ENCODE peak calls at places on chromosomes 11 and 22, in four cellular contexts. X, B, P and N are unnamed samples.

GRCh38 chr11:36354221-36355003 is 58.3 kb downstream of the PRR5L start:
- DNase-seq in B (no peak), X (peak), P (no peak), N (peak)

GRCh38 chr11:44989831-44990566 is 39.3 kb upstream of the TP53I11 start:
- DNase-seq in P (peak), B (no peak), X (no peak), N (no peak)

GRCh38 chr11:26572770-26573402 is 823 bp upstream of the MUC15 start:
- DNase-seq in B (peak), P (no peak), X (no peak), N (peak)

GRCh38 chr11:134277176-134278001 is 1.2 kb downstream of the GLB1L3 start:
- DNase-seq in P (peak), B (no peak), X (no peak), N (peak)

GRCh38 chr11:32310218-32310601 is 125.1 kb downstream of the WT1 start:
- DNase-seq in X (no peak), P (no peak), B (no peak), N (no peak)

GRCh38 chr11:2933376-2934056 is 4.3 kb upstream of the PHLDA2 start:
- DNase-seq in X (peak), P (peak), B (no peak), N (peak)

GRCh38 chr22:38751422-38752346 is 4.1 kb downstream of the SUN2 start:
- DNase-seq in B (no peak), P (no peak), X (no peak), N (no peak)

GRCh38 chr22:39243443-39244072 is 1.2 kb downstream of the PDGFB start:
- DNase-seq in X (no peak), B (no peak), P (no peak), N (peak)

GRCh38 chr22:46535876-46536558 is 1.4 kb downstream of the CELSR1 start:
- DNase-seq in X (no peak), P (no peak), B (no peak), N (no peak)
- H4K8ac ChIP-seq in X (no peak), P (no peak), B (peak), N (no peak)

GRCh38 chr22:30390974-30391691 is 3.9 kb upstream of the RNF215 start:
- DNase-seq in X (peak), B (no peak), P (peak), N (peak)

GRCh38 chr22:30396871-30397655 is at the start of gene SEC14L2:
- DNase-seq in B (no peak), P (peak), X (peak), N (peak)

GRCh38 chr22:30393322-30393680 is 3.5 kb upstream of the SEC14L2 start:
- DNase-seq in X (no peak), P (no peak), B (no peak), N (no peak)

GRCh38 chr22:30392661-30393321 is 4.0 kb upstream of the SEC14L2 start:
- DNase-seq in P (no peak), B (no peak), X (no peak), N (peak)

GRCh38 chr22:30393885-30394284 is 2.9 kb upstream of the SEC14L2 start:
- DNase-seq in P (no peak), X (no peak), B (no peak), N (no peak)
- H2BK5ac ChIP-seq in P (no peak), X (no peak), B (no peak), N (no peak)

DNA sequence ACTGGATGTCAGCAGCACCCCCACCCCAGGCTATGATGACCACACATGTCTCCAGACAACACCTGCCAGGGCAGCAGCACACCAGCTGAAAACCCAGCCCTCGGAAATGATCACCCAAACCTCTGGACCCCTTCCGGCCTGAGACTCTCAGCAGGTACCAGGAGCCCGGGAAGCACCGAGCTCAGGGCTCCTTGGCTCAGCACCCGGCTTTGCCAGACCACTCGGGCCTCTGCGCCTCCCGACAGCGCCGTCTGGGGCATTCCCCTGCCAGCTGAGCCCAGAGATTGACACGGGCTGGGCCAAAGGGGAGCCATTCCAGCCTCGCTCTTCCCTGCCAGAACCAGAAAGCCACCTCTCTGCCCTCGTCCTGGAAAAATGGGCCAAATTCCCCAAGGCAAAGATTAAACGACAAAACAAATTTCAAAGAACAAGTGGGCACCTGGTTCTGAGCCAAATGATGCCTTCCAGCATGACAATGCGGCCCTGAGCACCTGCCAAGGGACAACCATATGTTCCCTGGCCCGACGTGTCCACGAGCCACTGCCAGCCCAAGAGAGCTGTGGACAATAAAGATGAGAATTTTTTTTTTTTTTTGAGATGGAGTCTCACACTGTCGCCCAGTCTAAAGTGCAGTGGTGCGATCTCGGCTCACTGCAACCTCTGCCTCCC is 59.3 kb downstream of the CELSR1 start:
- DNase-seq in X (no peak), B (no peak), P (no peak), N (no peak)
- H2AK5ac ChIP-seq in X (no peak), B (peak), P (no peak), N (no peak)

GRCh38 chr11:7986768-7987559 is at the start of gene EIF3F:
- DNase-seq in B (peak), P (peak), X (peak), N (peak)
- H4K8ac ChIP-seq in B (peak), P (no peak), X (peak), N (no peak)

DNA sequence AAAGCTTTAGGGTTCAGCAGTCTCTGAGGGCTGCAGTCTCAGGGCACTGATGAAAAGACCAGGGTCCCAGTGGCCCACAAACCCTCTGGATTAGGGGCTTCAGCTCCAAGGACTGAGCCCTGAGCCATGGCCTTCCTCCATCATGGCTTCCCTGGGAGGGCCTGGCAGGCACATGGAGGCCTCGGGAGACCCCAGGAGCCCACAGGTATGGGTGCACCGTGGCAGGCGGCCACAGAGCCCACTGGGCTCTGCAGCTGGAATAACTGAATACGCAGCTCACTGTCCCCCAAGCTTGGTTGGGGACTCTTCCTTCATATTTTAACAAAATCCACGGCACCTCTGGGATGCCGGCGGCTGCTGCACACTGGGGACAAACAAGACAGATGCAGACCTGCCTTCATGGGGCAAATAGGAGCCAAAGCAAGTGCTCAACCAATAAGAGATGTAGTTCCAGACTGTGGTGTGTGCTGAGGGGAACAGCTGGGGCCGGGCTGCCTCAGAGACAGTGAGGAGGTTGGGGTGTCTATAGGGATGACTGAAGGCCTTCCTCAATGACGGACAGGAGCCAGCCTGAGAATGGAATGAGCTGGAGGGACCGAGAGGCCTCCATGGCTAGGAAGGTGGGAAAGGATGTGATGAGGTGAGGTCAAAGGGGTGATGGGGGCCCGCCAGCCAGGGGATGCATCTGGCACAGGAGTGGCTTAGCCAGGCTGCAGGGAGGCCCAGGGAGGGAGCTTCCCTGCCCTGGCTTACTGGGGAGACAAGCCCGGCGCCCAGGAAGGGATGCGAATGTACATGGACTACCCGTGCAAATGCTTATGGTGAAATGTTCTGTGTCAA is 10.2 kb upstream of the CTSD start:
- DNase-seq in P (no peak), X (no peak), B (no peak), N (no peak)
- H2BK5ac ChIP-seq in P (no peak), X (no peak), B (peak), N (no peak)